ENCODE peak calls at places on chromosomes 2 and 18, in seven cellular contexts. One of them, this sample, is unnamed.
A peak's percentile ranks its signal among the peaks of the same experiment; 100 is the strongest.

GRCh38 chr2:144942516-144943256 is 422.8 kb upstream of the ZEB2 start:
- DNase-seq in nephron progenitor cell: no peak
- DNase-seq in mesothelial cell of epicardium: no peak
- DNase-seq in GM13977: no peak
- DNase-seq in cardiac muscle cell: peak; percentile 76
- DNase-seq in sigmoid colon: no peak
- DNase-seq in AG04449: no peak
- DNase-seq in this sample: no peak

GRCh38 chr18:75162467-75162866 is 46.5 kb downstream of the PTGR3 start:
- DNase-seq in GM13977: no peak
- DNase-seq in mesothelial cell of epicardium: no peak
- DNase-seq in nephron progenitor cell: no peak
- DNase-seq in cardiac muscle cell: peak; percentile 29
- DNase-seq in AG04449: no peak
- DNase-seq in sigmoid colon: no peak
- DNase-seq in this sample: no peak

GRCh38 chr18:79911009-79911870 is 40.2 kb downstream of the SLC66A2 start:
- DNase-seq in sigmoid colon: no peak
- DNase-seq in mesothelial cell of epicardium: no peak
- DNase-seq in nephron progenitor cell: no peak
- DNase-seq in cardiac muscle cell: no peak
- DNase-seq in GM13977: peak; percentile 20
- DNase-seq in AG04449: no peak
- DNase-seq in this sample: no peak

GRCh38 chr2:191263050-191263449 is 17.8 kb downstream of the MYO1B start:
- DNase-seq in nephron progenitor cell: no peak
- DNase-seq in cardiac muscle cell: peak; percentile 45
- DNase-seq in mesothelial cell of epicardium: no peak
- DNase-seq in sigmoid colon: no peak
- DNase-seq in AG04449: no peak
- DNase-seq in GM13977: no peak
- DNase-seq in this sample: no peak

GRCh38 chr2:113277474-113278072 is 1.1 kb downstream of the PAX8 start:
- DNase-seq in GM13977: peak; percentile 40
- DNase-seq in AG04449: no peak
- DNase-seq in mesothelial cell of epicardium: peak; percentile 50
- DNase-seq in sigmoid colon: no peak
- DNase-seq in cardiac muscle cell: no peak
- DNase-seq in nephron progenitor cell: peak; percentile 48
- DNase-seq in this sample: no peak

GRCh38 chr2:36489296-36489695 is 108.7 kb downstream of the FEZ2 start:
- DNase-seq in AG04449: peak; percentile 61
- DNase-seq in sigmoid colon: no peak
- DNase-seq in cardiac muscle cell: peak; percentile 57
- DNase-seq in mesothelial cell of epicardium: no peak
- DNase-seq in nephron progenitor cell: no peak
- DNase-seq in GM13977: no peak
- DNase-seq in this sample: no peak

GRCh38 chr2:260507-261161 is 3.2 kb downstream of the SH3YL1 start:
- DNase-seq in nephron progenitor cell: no peak
- DNase-seq in AG04449: no peak
- DNase-seq in mesothelial cell of epicardium: no peak
- DNase-seq in cardiac muscle cell: no peak
- DNase-seq in sigmoid colon: no peak
- DNase-seq in GM13977: no peak
- DNase-seq in this sample: no peak

GRCh38 chr2:124267821-124268220 is 242.7 kb downstream of the CNTNAP5 start:
- DNase-seq in AG04449: no peak
- DNase-seq in GM13977: no peak
- DNase-seq in mesothelial cell of epicardium: no peak
- DNase-seq in sigmoid colon: no peak
- DNase-seq in cardiac muscle cell: peak; percentile 91
- DNase-seq in nephron progenitor cell: no peak
- DNase-seq in this sample: no peak

GRCh38 chr2:8315766-8316165 is 366.1 kb upstream of the ID2 start:
- DNase-seq in cardiac muscle cell: no peak
- DNase-seq in AG04449: no peak
- DNase-seq in nephron progenitor cell: no peak
- DNase-seq in mesothelial cell of epicardium: no peak
- DNase-seq in GM13977: no peak
- DNase-seq in sigmoid colon: peak; percentile 78
- DNase-seq in this sample: no peak

GRCh38 chr2:99101697-99102096 is 39.8 kb upstream of the C2orf15 start:
- DNase-seq in GM13977: no peak
- DNase-seq in cardiac muscle cell: peak; percentile 49
- DNase-seq in sigmoid colon: no peak
- DNase-seq in mesothelial cell of epicardium: no peak
- DNase-seq in nephron progenitor cell: no peak
- DNase-seq in AG04449: no peak
- DNase-seq in this sample: no peak

GRCh38 chr2:15223887-15224286 is 337.2 kb downstream of the NBAS start:
- DNase-seq in sigmoid colon: no peak
- DNase-seq in mesothelial cell of epicardium: no peak
- DNase-seq in AG04449: peak; percentile 45
- DNase-seq in cardiac muscle cell: peak; percentile 87
- DNase-seq in GM13977: no peak
- DNase-seq in nephron progenitor cell: no peak
- DNase-seq in this sample: no peak

GRCh38 chr18:63511285-63511684 is 30.9 kb upstream of the SERPINB12 start:
- DNase-seq in mesothelial cell of epicardium: no peak
- DNase-seq in sigmoid colon: no peak
- DNase-seq in cardiac muscle cell: peak; percentile 63
- DNase-seq in nephron progenitor cell: peak; percentile 41
- DNase-seq in AG04449: no peak
- DNase-seq in GM13977: no peak
- DNase-seq in this sample: peak; percentile 7

DNA sequence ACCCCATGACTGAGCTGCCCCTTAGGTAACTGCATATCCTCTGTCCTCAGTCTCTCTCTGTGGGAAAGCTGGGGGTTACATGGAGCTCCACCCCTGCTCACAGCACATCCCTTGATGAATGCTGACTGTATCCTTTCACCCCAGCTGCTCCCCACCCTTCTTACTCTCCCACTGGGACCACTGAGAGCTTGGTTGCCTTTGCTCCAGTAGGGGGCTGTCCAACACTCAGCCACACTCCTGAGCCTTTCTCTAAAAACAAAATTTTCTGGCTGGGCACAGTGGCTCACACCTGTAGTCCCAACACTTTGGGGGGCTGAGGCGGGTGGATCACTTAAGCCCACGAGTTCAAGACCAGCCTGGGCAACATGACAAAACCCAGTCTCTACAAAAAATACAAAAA is 89.2 kb upstream of the MSH2 start:
- DNase-seq in mesothelial cell of epicardium: no peak
- DNase-seq in nephron progenitor cell: no peak
- DNase-seq in GM13977: no peak
- DNase-seq in AG04449: no peak
- DNase-seq in sigmoid colon: no peak
- DNase-seq in cardiac muscle cell: no peak
- DNase-seq in this sample: no peak
- TF ChIP-seq CTCF in mesothelial cell of epicardium: no peak
- TF ChIP-seq CTCF in nephron progenitor cell: no peak
- TF ChIP-seq CTCF in GM13977: peak; percentile 18
- TF ChIP-seq CTCF in AG04449: no peak
- TF ChIP-seq CTCF in sigmoid colon: no peak
- TF ChIP-seq CTCF in cardiac muscle cell: no peak
- TF ChIP-seq CTCF in this sample: peak; percentile 50

DNA sequence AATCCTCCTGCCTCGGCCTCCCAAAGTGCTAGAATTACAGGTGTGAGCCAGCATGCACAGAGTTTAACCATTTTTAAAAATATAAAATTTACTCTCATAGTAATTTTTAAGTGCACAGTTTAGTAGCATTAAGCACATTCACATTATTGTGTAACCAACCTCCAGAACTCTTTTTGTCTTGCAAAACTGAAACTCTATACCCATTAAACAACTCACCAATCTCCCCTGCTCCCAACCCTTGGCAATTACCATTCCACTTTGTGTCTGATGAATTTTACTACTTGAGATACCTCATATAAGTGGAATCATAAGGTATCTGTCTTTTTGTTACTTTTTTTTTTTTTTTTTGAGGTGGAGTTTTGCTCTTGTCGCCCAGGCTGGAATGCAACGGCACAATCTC is 112.5 kb downstream of the BMPR2 start:
- DNase-seq in AG04449: no peak
- DNase-seq in mesothelial cell of epicardium: no peak
- DNase-seq in nephron progenitor cell: no peak
- DNase-seq in sigmoid colon: no peak
- DNase-seq in GM13977: no peak
- DNase-seq in cardiac muscle cell: no peak
- DNase-seq in this sample: no peak
- TF ChIP-seq CTCF in AG04449: no peak
- TF ChIP-seq CTCF in mesothelial cell of epicardium: no peak
- TF ChIP-seq CTCF in nephron progenitor cell: no peak
- TF ChIP-seq CTCF in sigmoid colon: no peak
- TF ChIP-seq CTCF in GM13977: no peak
- TF ChIP-seq CTCF in cardiac muscle cell: no peak
- TF ChIP-seq CTCF in this sample: no peak

DNA sequence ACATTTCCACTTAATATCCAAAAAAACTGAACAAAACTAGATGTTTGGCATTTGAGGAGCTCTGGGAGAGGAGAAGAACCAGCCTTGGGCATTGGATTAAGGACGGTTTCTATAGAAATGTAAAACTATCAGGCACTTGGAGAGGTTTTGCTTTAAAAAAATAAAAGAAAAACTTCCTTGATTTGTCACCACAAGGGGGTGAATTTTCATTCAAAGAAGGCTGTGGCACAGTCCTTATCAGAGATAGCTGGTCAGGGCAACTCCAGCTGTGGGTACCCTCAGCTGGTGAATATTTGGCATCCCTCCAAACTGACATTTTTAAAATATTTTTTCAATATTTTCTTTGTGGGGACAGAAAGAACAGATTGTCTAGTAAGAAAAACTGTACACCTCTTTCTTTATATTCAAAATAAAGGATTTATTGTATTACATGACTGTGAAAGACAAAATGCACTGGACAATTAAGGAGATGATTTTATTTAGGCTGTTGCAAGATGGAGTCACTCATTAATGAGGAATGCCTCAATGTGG is 46.1 kb upstream of the TBC1D8 start:
- DNase-seq in sigmoid colon: no peak
- DNase-seq in AG04449: no peak
- DNase-seq in mesothelial cell of epicardium: no peak
- DNase-seq in nephron progenitor cell: no peak
- DNase-seq in cardiac muscle cell: peak; percentile 11
- DNase-seq in GM13977: no peak
- DNase-seq in this sample: peak; percentile 34
- TF ChIP-seq CTCF in sigmoid colon: no peak
- TF ChIP-seq CTCF in AG04449: no peak
- TF ChIP-seq CTCF in mesothelial cell of epicardium: no peak
- TF ChIP-seq CTCF in nephron progenitor cell: no peak
- TF ChIP-seq CTCF in cardiac muscle cell: no peak
- TF ChIP-seq CTCF in GM13977: no peak
- TF ChIP-seq CTCF in this sample: peak; percentile 64

GRCh38 chr2:115396579-115396978 is 954.1 kb downstream of the DPP10 start:
- DNase-seq in sigmoid colon: no peak
- DNase-seq in mesothelial cell of epicardium: no peak
- DNase-seq in cardiac muscle cell: no peak
- DNase-seq in nephron progenitor cell: no peak
- DNase-seq in AG04449: no peak
- DNase-seq in GM13977: no peak
- DNase-seq in this sample: no peak
- TF ChIP-seq CTCF in sigmoid colon: no peak
- TF ChIP-seq CTCF in mesothelial cell of epicardium: no peak
- TF ChIP-seq CTCF in cardiac muscle cell: no peak
- TF ChIP-seq CTCF in nephron progenitor cell: no peak
- TF ChIP-seq CTCF in AG04449: no peak
- TF ChIP-seq CTCF in GM13977: no peak
- TF ChIP-seq CTCF in this sample: no peak

GRCh38 chr18:10350661-10351060 is 103.8 kb upstream of the APCDD1 start:
- DNase-seq in AG04449: no peak
- DNase-seq in GM13977: no peak
- DNase-seq in mesothelial cell of epicardium: no peak
- DNase-seq in nephron progenitor cell: no peak
- DNase-seq in cardiac muscle cell: no peak
- DNase-seq in sigmoid colon: no peak
- DNase-seq in this sample: no peak
- TF ChIP-seq CTCF in AG04449: no peak
- TF ChIP-seq CTCF in GM13977: no peak
- TF ChIP-seq CTCF in mesothelial cell of epicardium: no peak
- TF ChIP-seq CTCF in nephron progenitor cell: no peak
- TF ChIP-seq CTCF in cardiac muscle cell: no peak
- TF ChIP-seq CTCF in sigmoid colon: no peak
- TF ChIP-seq CTCF in this sample: no peak

GRCh38 chr2:27441958-27442281 is 261 bp upstream of the KRTCAP3 start:
- DNase-seq in AG04449: no peak
- DNase-seq in GM13977: peak; percentile 13
- DNase-seq in mesothelial cell of epicardium: no peak
- DNase-seq in sigmoid colon: no peak
- DNase-seq in cardiac muscle cell: no peak
- DNase-seq in nephron progenitor cell: no peak
- DNase-seq in this sample: no peak
- TF ChIP-seq CTCF in AG04449: no peak
- TF ChIP-seq CTCF in GM13977: peak; percentile 16
- TF ChIP-seq CTCF in mesothelial cell of epicardium: no peak
- TF ChIP-seq CTCF in sigmoid colon: no peak
- TF ChIP-seq CTCF in cardiac muscle cell: no peak
- TF ChIP-seq CTCF in nephron progenitor cell: peak; percentile 44
- TF ChIP-seq CTCF in this sample: peak; percentile 32

This sample was measured in OCI-LY7.